ENCODE peak calls at places on chromosomes 13 and 19, in nine cellular contexts. C is HCT116, D is left ventricle myocardium inferior, J is IMR-90, V is H1, O is heart left ventricle, T is upper lobe of right lung, K is HepG2, F is prostate gland. N is an unnamed sample. For H3K36me3 and H3K27me3, the result is how much of the 10 kb centered on the place peaks cover.

GRCh38 chr13:108610517-108610916 is 18.9 kb upstream of the MYO16 start:
- DNase-seq in T (no peak), O (no peak), D (no peak), K (no peak), V (no peak), J (no peak), C (no peak), F (no peak), N (no peak)

GRCh38 chr13:19961924-19962323 is 3.4 kb downstream of the ZMYM2 start:
- DNase-seq in D (no peak), T (no peak), V (no peak), K (no peak), J (peak), O (no peak), F (no peak), C (no peak), N (no peak)

GRCh38 chr13:101305981-101306411 is 110.3 kb downstream of the NALCN start:
- DNase-seq in D (no peak), O (no peak), V (no peak), F (no peak), K (no peak), C (no peak), T (no peak), J (no peak), N (no peak)

GRCh38 chr13:44243198-44243852 is 130.3 kb upstream of the SERP2 start:
- DNase-seq in V (peak), C (peak), O (no peak), K (peak), J (peak), T (no peak), D (no peak), F (no peak), N (peak)

GRCh38 chr19:48741222-48741999 is 1.0 kb upstream of the RASIP1 start:
- DNase-seq in O (peak), F (no peak), J (no peak), D (peak), T (peak), C (no peak), V (peak), K (no peak), N (peak)

GRCh38 chr13:36207672-36208071 is 6.7 kb downstream of the SOHLH2 start:
- DNase-seq in D (no peak), F (no peak), J (no peak), V (no peak), K (no peak), T (no peak), C (no peak), O (no peak), N (no peak)

GRCh38 chr13:114132419-114133121 is at the start of gene RASA3:
- DNase-seq in C (peak), V (peak), D (peak), T (peak), F (peak), J (peak), O (peak), K (no peak), N (peak)

GRCh38 chr19:22422220-22422619 is at the start of gene ZNF98:
- DNase-seq in D (peak), J (no peak), T (no peak), F (no peak), V (no peak), K (no peak), O (peak), C (no peak), N (no peak)

GRCh38 chr13:110944968-110945952 is 30.4 kb upstream of the ANKRD10 start:
- DNase-seq in D (no peak), J (no peak), T (no peak), C (no peak), O (no peak), K (no peak), F (no peak), V (no peak), N (no peak)

GRCh38 chr13:22325761-22326160 is 654.9 kb downstream of the FGF9 start:
- DNase-seq in V (peak), O (no peak), J (no peak), C (no peak), K (no peak), F (no peak), T (no peak), D (no peak), N (peak)

GRCh38 chr13:102400619-102401125 is 1.2 kb downstream of the FGF14 start:
- DNase-seq in O (peak), K (no peak), F (no peak), T (peak), C (no peak), J (no peak), D (peak), V (no peak), N (peak)

GRCh38 chr13:74015137-74015536 is 119.1 kb downstream of the KLF12 start:
- DNase-seq in F (no peak), J (peak), K (no peak), T (no peak), D (no peak), O (no peak), V (no peak), C (no peak), N (no peak)

GRCh38 chr13:64074989-64075474 is 2659.4 kb upstream of the PCDH20 start:
- DNase-seq in J (no peak), K (peak), C (no peak), O (no peak), D (no peak), T (no peak), V (no peak), F (no peak), N (no peak)
- H3K4me3 ChIP-seq in J (no peak), K (peak), C (no peak), O (no peak), D (no peak), T (no peak), V (no peak), F (no peak), N (no peak)

GRCh38 chr19:16849168-16849567 is 20.0 kb downstream of the SIN3B start:
- DNase-seq in T (no peak), F (no peak), K (no peak), C (no peak), D (no peak), V (no peak), J (peak), O (no peak), N (no peak)

GRCh38 chr19:16851031-16851712 is 22.0 kb downstream of the SIN3B start:
- DNase-seq in J (peak), O (no peak), C (no peak), T (no peak), K (no peak), F (no peak), D (no peak), V (no peak), N (peak)

GRCh38 chr19:16847407-16847806 is 18.2 kb downstream of the SIN3B start:
- DNase-seq in F (no peak), O (no peak), V (no peak), T (no peak), K (no peak), J (no peak), C (no peak), D (no peak), N (no peak)

GRCh38 chr19:16853066-16853465 is 23.9 kb downstream of the SIN3B start:
- DNase-seq in F (no peak), K (no peak), T (no peak), J (no peak), O (no peak), C (no peak), D (no peak), V (no peak), N (no peak)

GRCh38 chr19:16850133-16850532 is 20.9 kb downstream of the SIN3B start:
- DNase-seq in K (no peak), V (no peak), F (no peak), T (no peak), O (no peak), J (peak), C (no peak), D (no peak), N (no peak)
- H3K36me3 ChIP-seq in K (half or more), V (half or more), F (under half), T (half or more), O (under half), J (half or more), C (under half), D (half or more), N (half or more)

GRCh38 chr19:13668964-13669363 is 95.4 kb upstream of the MRI1 start:
- DNase-seq in F (no peak), O (no peak), C (no peak), J (no peak), T (no peak), V (no peak), K (no peak), D (no peak), N (no peak)
- H3K27me3 ChIP-seq in F (under half), O (under half), C (under half), J (under half), T (under half), V (under half), K (under half), D (under half), N (under half)

GRCh38 chr19:2274937-2275535 is 6.9 kb downstream of the PEAK3 start:
- DNase-seq in O (peak), D (peak), V (peak), C (no peak), K (peak), J (peak), T (peak), F (no peak), N (peak)
- H3K4me3 ChIP-seq in O (no peak), D (peak), V (no peak), C (no peak), K (no peak), J (no peak), T (no peak), F (no peak), N (no peak)

DNA sequence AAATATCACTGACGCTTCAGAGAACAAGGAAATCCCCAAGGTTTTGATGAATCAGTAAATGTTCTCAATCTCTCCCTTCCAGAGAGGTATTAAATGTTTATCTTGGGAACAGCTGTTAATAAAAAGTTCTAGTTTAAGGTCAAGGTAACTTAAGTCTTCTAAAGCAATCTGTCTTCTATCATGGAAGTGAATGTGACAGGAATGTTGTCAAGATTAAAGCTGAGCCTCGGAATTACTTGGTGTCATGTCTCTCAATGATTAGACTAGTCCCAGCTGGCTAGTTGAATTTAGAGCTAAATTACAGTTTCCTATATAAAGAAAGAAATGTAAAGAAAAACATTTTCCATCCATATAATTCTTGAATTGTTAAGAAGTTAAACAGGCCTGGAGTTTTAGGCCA is 23.4 kb downstream of the ESD start:
- DNase-seq in J (no peak), V (no peak), D (no peak), T (no peak), O (no peak), K (no peak), F (no peak), C (no peak), N (no peak)
- H3K36me3 ChIP-seq in J (under half), V (under half), D (half or more), T (half or more), O (under half), K (under half), F (under half), C (under half), N (under half)

GRCh38 chr13:83878691-83879410 is 3.4 kb downstream of the SLITRK1 start:
- DNase-seq in D (no peak), T (no peak), J (no peak), V (peak), O (no peak), K (no peak), F (no peak), C (no peak), N (peak)
- H3K27me3 ChIP-seq in D (half or more), T (under half), J (under half), V (under half), O (under half), K (under half), F (under half), C (under half), N (half or more)

DNA sequence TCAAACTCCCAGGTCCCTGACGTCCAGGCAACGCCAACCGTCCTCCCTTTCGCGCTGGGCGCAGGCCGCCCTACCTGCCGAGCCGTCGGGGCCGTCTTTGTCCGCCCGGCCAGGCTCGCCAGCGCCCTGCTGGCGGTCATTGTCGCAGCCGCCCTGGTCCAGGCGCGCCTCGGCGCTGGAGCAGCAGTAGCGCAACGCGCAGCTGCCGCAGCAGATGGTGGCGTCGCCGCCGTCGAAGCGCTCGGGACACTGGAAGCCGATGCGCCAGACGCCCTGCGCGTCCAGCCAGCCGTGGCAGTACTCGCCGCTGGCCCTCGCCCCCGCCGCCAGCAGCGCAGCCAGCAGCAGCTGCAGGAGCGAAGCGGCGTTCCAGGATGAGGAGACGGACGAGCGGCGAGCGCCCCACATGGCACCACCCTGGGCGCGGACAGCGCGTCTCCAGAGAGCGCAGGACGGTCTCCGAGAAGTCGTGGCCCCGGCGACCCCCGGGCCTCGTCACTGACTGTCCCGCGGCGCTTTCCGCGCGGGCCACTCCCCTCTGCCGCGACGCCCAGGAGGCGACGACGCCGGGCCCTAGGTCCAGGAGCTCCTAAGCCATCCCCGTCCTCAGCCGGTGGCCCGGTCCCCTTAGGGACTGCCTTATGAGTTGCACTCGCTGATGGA is 1.1 kb downstream of the SHISA2 start:
- DNase-seq in J (no peak), C (no peak), D (no peak), T (peak), K (no peak), F (no peak), O (peak), V (peak), N (peak)
- H3K4me3 ChIP-seq in J (no peak), C (no peak), D (peak), T (peak), K (no peak), F (peak), O (peak), V (peak), N (peak)

DNA sequence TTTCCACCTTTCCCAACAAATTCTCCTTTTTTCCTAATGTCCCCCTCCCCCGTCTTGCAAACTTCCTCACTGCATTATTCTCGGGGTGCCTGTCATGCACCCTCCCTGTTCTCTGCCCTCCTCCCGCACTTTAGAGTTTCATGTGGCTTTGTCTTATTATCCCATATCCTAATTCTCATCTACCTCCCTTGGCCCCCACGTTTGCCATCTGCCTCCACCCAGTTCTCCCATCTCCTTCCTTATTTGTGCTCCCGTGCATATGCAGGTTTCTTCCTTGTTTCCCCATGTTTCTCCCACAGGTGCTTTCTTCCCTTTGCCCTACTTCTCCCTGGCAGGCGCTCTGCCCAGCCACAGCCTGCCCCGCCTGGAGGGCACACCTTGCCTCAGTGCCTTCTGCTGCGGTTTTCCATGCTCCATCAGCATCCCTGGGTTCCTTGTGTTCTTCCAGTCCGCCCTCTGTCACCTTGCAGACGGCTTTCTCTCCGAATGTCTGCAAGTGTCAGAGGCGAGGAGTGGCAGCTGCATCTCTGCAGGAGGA is 1.5 kb downstream of the SPATA13 start:
- DNase-seq in D (no peak), C (no peak), V (no peak), O (no peak), J (no peak), F (no peak), T (no peak), K (no peak), N (peak)
- H3K36me3 ChIP-seq in D (under half), C (under half), V (under half), O (under half), J (under half), F (under half), T (under half), K (under half), N (under half)